ENCODE peak calls at places on chromosomes 11 and 22, in nine cellular contexts. I, X, W, J, Y, L, B, C and R are unnamed samples.

GRCh38 chr22:27388090-27388600 is 413.4 kb downstream of the MN1 start:
- DNase-seq in I (no peak), X (no peak), W (no peak), J (no peak), Y (no peak), L (no peak), B (no peak), C (no peak), R (no peak)

GRCh38 chr11:78656984-78657383 is 82.3 kb upstream of the NARS2 start:
- DNase-seq in I (no peak), X (no peak), W (no peak), J (no peak), Y (no peak), L (no peak), B (no peak), C (no peak), R (no peak)

GRCh38 chr11:59551651-59552521 is 40.5 kb downstream of the OR4D9 start:
- DNase-seq in I (no peak), X (peak), W (peak), J (peak), Y (no peak), L (peak), B (no peak), C (peak), R (peak)

GRCh38 chr22:21691773-21692172 is 26.0 kb downstream of the PPIL2 start:
- DNase-seq in I (no peak), X (no peak), W (no peak), J (no peak), Y (no peak), L (no peak), B (no peak), C (no peak), R (no peak)

GRCh38 chr11:120182357-120182756 is 28.5 kb upstream of the OAF start:
- DNase-seq in I (no peak), X (no peak), W (no peak), J (no peak), Y (no peak), L (peak), B (no peak), C (no peak), R (no peak)

GRCh38 chr11:116851631-116852030 is 14.2 kb upstream of the APOA1 start:
- DNase-seq in I (no peak), X (no peak), W (peak), J (no peak), Y (no peak), L (no peak), B (no peak), C (peak), R (no peak)

GRCh38 chr22:27919943-27920755 is 1.1 kb upstream of the PITPNB start:
- DNase-seq in I (no peak), X (peak), W (peak), J (peak), Y (peak), L (peak), B (peak), C (peak), R (peak)

GRCh38 chr22:40651057-40651456 is 14.5 kb upstream of the MRTFA start:
- DNase-seq in I (no peak), X (no peak), W (no peak), J (no peak), Y (no peak), L (no peak), B (no peak), C (no peak), R (no peak)

GRCh38 chr11:123674297-123674696 is 19.9 kb upstream of the SCN3B start:
- DNase-seq in I (no peak), X (no peak), W (no peak), J (no peak), Y (no peak), L (no peak), B (peak), C (no peak), R (no peak)

GRCh38 chr11:93537022-93537421 is 6.2 kb downstream of the SMCO4 start:
- DNase-seq in I (no peak), X (no peak), W (no peak), J (peak), Y (no peak), L (no peak), B (no peak), C (no peak), R (no peak)

GRCh38 chr11:123300874-123301695 is 106.0 kb upstream of the CLMP start:
- DNase-seq in I (no peak), X (no peak), W (no peak), J (peak), Y (peak), L (no peak), B (no peak), C (peak), R (no peak)